ENCODE peak calls at places on chromosomes 1 and 21, in nine cellular contexts. One of them, this sample, is unnamed.

GRCh38 chr1:150162862-150163706 is 13.4 kb downstream of the PLEKHO1 start:
- DNase-seq in HCT116: no peak
- DNase-seq in stomach: peak; percentile 81
- DNase-seq in body of pancreas: peak; percentile 75
- DNase-seq in endothelial cell of umbilical vein: peak; percentile 93
- DNase-seq in ovary: peak; percentile 85
- DNase-seq in esophagus squamous epithelium: peak; percentile 30
- DNase-seq in heart left ventricle: peak; percentile 83
- DNase-seq in tibial nerve: peak; percentile 80
- DNase-seq in this sample: peak; percentile 95

GRCh38 chr21:39400173-39400572 is 45.4 kb downstream of the LCA5L start:
- DNase-seq in body of pancreas: no peak
- DNase-seq in heart left ventricle: no peak
- DNase-seq in esophagus squamous epithelium: no peak
- DNase-seq in HCT116: no peak
- DNase-seq in endothelial cell of umbilical vein: no peak
- DNase-seq in tibial nerve: no peak
- DNase-seq in ovary: no peak
- DNase-seq in stomach: no peak
- DNase-seq in this sample: peak; percentile 23

GRCh38 chr1:101389547-101389929 is 152.7 kb downstream of the S1PR1 start:
- DNase-seq in stomach: no peak
- DNase-seq in heart left ventricle: no peak
- DNase-seq in ovary: no peak
- DNase-seq in HCT116: no peak
- DNase-seq in body of pancreas: no peak
- DNase-seq in tibial nerve: no peak
- DNase-seq in endothelial cell of umbilical vein: no peak
- DNase-seq in esophagus squamous epithelium: no peak
- DNase-seq in this sample: no peak

GRCh38 chr1:24911651-24912144 is 18.4 kb downstream of the RUNX3 start:
- DNase-seq in stomach: no peak
- DNase-seq in endothelial cell of umbilical vein: no peak
- DNase-seq in esophagus squamous epithelium: no peak
- DNase-seq in ovary: no peak
- DNase-seq in body of pancreas: no peak
- DNase-seq in tibial nerve: no peak
- DNase-seq in heart left ventricle: no peak
- DNase-seq in HCT116: no peak
- DNase-seq in this sample: no peak

GRCh38 chr1:232422901-232423300 is 207.0 kb downstream of the SIPA1L2 start:
- DNase-seq in body of pancreas: no peak
- DNase-seq in HCT116: no peak
- DNase-seq in esophagus squamous epithelium: no peak
- DNase-seq in endothelial cell of umbilical vein: no peak
- DNase-seq in stomach: no peak
- DNase-seq in tibial nerve: no peak
- DNase-seq in heart left ventricle: no peak
- DNase-seq in ovary: no peak
- DNase-seq in this sample: peak; percentile 42

GRCh38 chr1:109773203-109773899 is 9.6 kb upstream of the EPS8L3 start:
- DNase-seq in tibial nerve: peak; percentile 83
- DNase-seq in endothelial cell of umbilical vein: peak; percentile 78
- DNase-seq in ovary: peak; percentile 80
- DNase-seq in stomach: peak; percentile 86
- DNase-seq in HCT116: peak; percentile 70
- DNase-seq in heart left ventricle: peak; percentile 89
- DNase-seq in body of pancreas: peak; percentile 91
- DNase-seq in esophagus squamous epithelium: peak; percentile 18
- DNase-seq in this sample: peak; percentile 88

GRCh38 chr1:8533124-8533523 is 215.2 kb downstream of the SLC45A1 start:
- DNase-seq in endothelial cell of umbilical vein: no peak
- DNase-seq in heart left ventricle: no peak
- DNase-seq in esophagus squamous epithelium: no peak
- DNase-seq in stomach: no peak
- DNase-seq in tibial nerve: no peak
- DNase-seq in ovary: no peak
- DNase-seq in HCT116: no peak
- DNase-seq in body of pancreas: no peak
- DNase-seq in this sample: no peak

GRCh38 chr1:108913105-108913948 is 36.5 kb downstream of the GPSM2 start:
- DNase-seq in body of pancreas: no peak
- DNase-seq in ovary: no peak
- DNase-seq in endothelial cell of umbilical vein: peak; percentile 91
- DNase-seq in tibial nerve: no peak
- DNase-seq in heart left ventricle: no peak
- DNase-seq in HCT116: no peak
- DNase-seq in esophagus squamous epithelium: no peak
- DNase-seq in stomach: no peak
- DNase-seq in this sample: no peak

GRCh38 chr1:31004231-31004621 is 61.3 kb downstream of the PUM1 start:
- DNase-seq in tibial nerve: no peak
- DNase-seq in heart left ventricle: no peak
- DNase-seq in stomach: no peak
- DNase-seq in esophagus squamous epithelium: no peak
- DNase-seq in endothelial cell of umbilical vein: no peak
- DNase-seq in HCT116: no peak
- DNase-seq in body of pancreas: no peak
- DNase-seq in ovary: no peak
- DNase-seq in this sample: no peak

GRCh38 chr1:89206361-89206760 is 7.6 kb upstream of the GBP4 start:
- DNase-seq in HCT116: no peak
- DNase-seq in endothelial cell of umbilical vein: no peak
- DNase-seq in stomach: no peak
- DNase-seq in ovary: no peak
- DNase-seq in body of pancreas: no peak
- DNase-seq in esophagus squamous epithelium: no peak
- DNase-seq in tibial nerve: no peak
- DNase-seq in heart left ventricle: no peak
- DNase-seq in this sample: peak; percentile 22

GRCh38 chr1:16386454-16387113 is 19.5 kb downstream of the SZRD1 start:
- DNase-seq in body of pancreas: peak; percentile 33
- DNase-seq in endothelial cell of umbilical vein: peak; percentile 71
- DNase-seq in heart left ventricle: no peak
- DNase-seq in HCT116: no peak
- DNase-seq in stomach: no peak
- DNase-seq in esophagus squamous epithelium: no peak
- DNase-seq in ovary: no peak
- DNase-seq in tibial nerve: no peak
- DNase-seq in this sample: no peak

GRCh38 chr1:28044399-28044798 is 44.0 kb downstream of the EYA3 start:
- DNase-seq in endothelial cell of umbilical vein: no peak
- DNase-seq in heart left ventricle: no peak
- DNase-seq in stomach: no peak
- DNase-seq in HCT116: no peak
- DNase-seq in esophagus squamous epithelium: no peak
- DNase-seq in body of pancreas: no peak
- DNase-seq in ovary: no peak
- DNase-seq in tibial nerve: no peak
- DNase-seq in this sample: no peak

GRCh38 chr1:65527211-65527610 is 106.7 kb downstream of the LEPR start:
- DNase-seq in HCT116: no peak
- DNase-seq in ovary: no peak
- DNase-seq in stomach: no peak
- DNase-seq in esophagus squamous epithelium: no peak
- DNase-seq in body of pancreas: no peak
- DNase-seq in endothelial cell of umbilical vein: peak; percentile 90
- DNase-seq in heart left ventricle: no peak
- DNase-seq in tibial nerve: no peak
- DNase-seq in this sample: no peak

GRCh38 chr1:63537940-63538339 is 14.6 kb downstream of the EFCAB7 start:
- DNase-seq in body of pancreas: no peak
- DNase-seq in HCT116: no peak
- DNase-seq in heart left ventricle: no peak
- DNase-seq in esophagus squamous epithelium: no peak
- DNase-seq in endothelial cell of umbilical vein: peak; percentile 24
- DNase-seq in tibial nerve: no peak
- DNase-seq in stomach: no peak
- DNase-seq in ovary: no peak
- DNase-seq in this sample: peak; percentile 7

GRCh38 chr1:31529999-31530705 is 46.2 kb upstream of the TINAGL1 start:
- DNase-seq in ovary: no peak
- DNase-seq in esophagus squamous epithelium: no peak
- DNase-seq in heart left ventricle: no peak
- DNase-seq in HCT116: no peak
- DNase-seq in body of pancreas: no peak
- DNase-seq in tibial nerve: no peak
- DNase-seq in endothelial cell of umbilical vein: no peak
- DNase-seq in stomach: no peak
- DNase-seq in this sample: no peak

GRCh38 chr21:17348849-17349248 is 164.0 kb upstream of the CXADR start:
- DNase-seq in body of pancreas: no peak
- DNase-seq in stomach: no peak
- DNase-seq in esophagus squamous epithelium: no peak
- DNase-seq in endothelial cell of umbilical vein: no peak
- DNase-seq in ovary: no peak
- DNase-seq in HCT116: no peak
- DNase-seq in heart left ventricle: no peak
- DNase-seq in tibial nerve: no peak
- DNase-seq in this sample: no peak

DNA sequence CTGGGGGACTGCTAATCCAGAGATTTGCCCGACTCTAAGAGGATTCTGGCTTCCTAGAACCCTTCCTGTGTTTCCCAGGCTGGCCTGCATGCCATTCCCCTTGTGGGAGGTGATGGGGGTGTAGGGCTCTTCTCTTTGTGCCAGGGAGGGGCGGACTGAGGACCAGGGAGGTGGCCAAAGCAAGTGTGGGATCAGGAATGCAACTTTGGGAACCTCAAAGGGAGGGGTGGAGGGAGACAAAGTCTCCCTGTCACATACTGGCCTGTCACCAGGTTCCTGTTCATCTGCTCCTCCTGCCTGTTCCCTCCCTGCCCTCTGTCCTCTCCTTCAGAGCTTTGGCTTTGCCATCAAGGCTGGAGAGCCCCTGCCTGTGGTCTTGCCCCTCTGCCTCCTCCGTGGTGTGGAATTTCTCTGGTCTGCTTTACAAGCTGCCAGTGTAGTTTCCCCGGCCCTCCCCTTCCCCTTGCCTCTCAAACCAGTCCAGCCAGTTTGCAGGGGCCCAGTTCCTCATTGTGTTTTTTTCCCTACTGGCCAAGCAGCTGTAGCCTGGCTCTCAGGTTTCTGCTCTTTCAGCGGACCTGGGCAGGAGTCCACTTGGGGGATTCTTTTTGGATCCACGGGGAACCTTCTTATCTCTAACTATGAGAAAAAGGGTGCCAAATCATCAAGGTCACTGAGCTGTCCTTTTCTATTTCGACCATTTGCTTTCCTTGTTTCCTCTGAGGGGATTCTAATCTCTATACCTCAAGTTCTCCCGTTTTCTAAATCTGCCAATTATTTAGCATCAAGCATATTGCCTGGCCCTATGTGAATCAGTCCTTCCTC is 1.8 kb downstream of the CGN start:
- DNase-seq in esophagus squamous epithelium: no peak
- DNase-seq in ovary: no peak
- DNase-seq in stomach: peak; percentile 90
- DNase-seq in endothelial cell of umbilical vein: no peak
- DNase-seq in tibial nerve: no peak
- DNase-seq in heart left ventricle: no peak
- DNase-seq in HCT116: no peak
- DNase-seq in body of pancreas: peak; percentile 94
- DNase-seq in this sample: peak; percentile 23
- TF ChIP-seq POLR2A in esophagus squamous epithelium: no peak
- TF ChIP-seq POLR2A in ovary: no peak
- TF ChIP-seq POLR2A in stomach: no peak
- TF ChIP-seq POLR2A in endothelial cell of umbilical vein: no peak
- TF ChIP-seq POLR2A in tibial nerve: no peak
- TF ChIP-seq POLR2A in heart left ventricle: no peak
- TF ChIP-seq POLR2A in HCT116: no peak
- TF ChIP-seq POLR2A in body of pancreas: peak; percentile 92
- TF ChIP-seq POLR2A in this sample: no peak

GRCh38 chr1:26281091-26281958 is 1.4 kb downstream of the SH3BGRL3 start:
- DNase-seq in endothelial cell of umbilical vein: no peak
- DNase-seq in tibial nerve: no peak
- DNase-seq in ovary: no peak
- DNase-seq in HCT116: no peak
- DNase-seq in heart left ventricle: no peak
- DNase-seq in stomach: no peak
- DNase-seq in body of pancreas: no peak
- DNase-seq in esophagus squamous epithelium: no peak
- DNase-seq in this sample: no peak
- TF ChIP-seq POLR2A in endothelial cell of umbilical vein: no peak
- TF ChIP-seq POLR2A in tibial nerve: no peak
- TF ChIP-seq POLR2A in ovary: no peak
- TF ChIP-seq POLR2A in HCT116: no peak
- TF ChIP-seq POLR2A in heart left ventricle: no peak
- TF ChIP-seq POLR2A in stomach: no peak
- TF ChIP-seq POLR2A in body of pancreas: no peak
- TF ChIP-seq POLR2A in esophagus squamous epithelium: no peak
- TF ChIP-seq POLR2A in this sample: no peak

GRCh38 chr21:41953831-41954653 is at the start of gene C2CD2:
- DNase-seq in stomach: peak; percentile 72
- DNase-seq in body of pancreas: peak; percentile 65
- DNase-seq in tibial nerve: no peak
- DNase-seq in heart left ventricle: peak; percentile 88
- DNase-seq in esophagus squamous epithelium: no peak
- DNase-seq in ovary: peak; percentile 77
- DNase-seq in endothelial cell of umbilical vein: peak; percentile 86
- DNase-seq in HCT116: no peak
- DNase-seq in this sample: peak; percentile 77
- TF ChIP-seq POLR2A in stomach: no peak
- TF ChIP-seq POLR2A in body of pancreas: peak; percentile 5
- TF ChIP-seq POLR2A in tibial nerve: peak; percentile 63
- TF ChIP-seq POLR2A in heart left ventricle: peak; percentile 26
- TF ChIP-seq POLR2A in esophagus squamous epithelium: no peak
- TF ChIP-seq POLR2A in ovary: no peak
- TF ChIP-seq POLR2A in endothelial cell of umbilical vein: peak; percentile 59
- TF ChIP-seq POLR2A in HCT116: peak; percentile 59
- TF ChIP-seq POLR2A in this sample: no peak

DNA sequence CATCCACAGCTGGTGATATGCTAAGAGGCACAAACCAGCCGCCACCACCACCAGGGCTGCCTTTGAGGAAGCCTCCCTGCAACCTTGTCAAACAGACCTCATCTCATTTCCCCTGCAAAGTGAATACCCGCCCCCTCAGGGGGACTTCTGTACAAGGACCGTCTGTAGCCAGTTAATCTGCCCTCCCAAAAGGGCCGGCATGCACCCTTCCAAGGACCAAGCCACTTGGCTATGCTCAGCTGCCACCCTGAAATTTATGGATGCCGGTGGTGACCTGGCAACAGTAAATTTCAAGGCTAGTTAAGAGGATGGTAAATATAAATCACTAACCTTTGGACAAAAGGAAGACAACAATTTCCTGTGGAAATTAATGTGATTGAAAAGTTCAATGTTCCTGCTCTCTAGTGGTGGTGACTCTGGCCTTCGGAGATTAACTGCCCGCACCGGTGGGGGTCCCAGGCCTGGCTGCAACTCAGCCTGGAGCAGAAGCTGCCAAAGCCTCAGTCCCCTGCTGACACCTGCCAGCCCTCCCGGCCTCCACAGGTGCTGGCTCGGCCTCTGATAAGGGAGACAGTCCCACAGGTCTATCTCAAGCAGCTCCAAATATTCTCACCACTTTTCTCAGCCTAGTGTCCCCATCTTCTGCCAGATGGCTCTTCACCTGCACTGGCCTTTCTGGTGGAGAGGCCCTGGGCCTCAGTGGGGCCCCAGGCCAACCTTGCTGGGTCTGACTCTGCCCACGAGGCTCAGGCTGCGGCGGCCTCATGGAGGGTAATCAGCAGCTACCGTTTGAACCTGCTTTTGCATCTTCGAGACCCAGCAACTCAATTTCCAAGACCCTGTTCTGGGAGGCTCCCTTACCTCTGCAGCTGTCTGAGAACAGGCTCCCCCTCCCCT is 12.2 kb downstream of the TMEM53 start:
- DNase-seq in body of pancreas: no peak
- DNase-seq in tibial nerve: no peak
- DNase-seq in endothelial cell of umbilical vein: no peak
- DNase-seq in esophagus squamous epithelium: no peak
- DNase-seq in HCT116: no peak
- DNase-seq in stomach: no peak
- DNase-seq in ovary: no peak
- DNase-seq in heart left ventricle: no peak
- DNase-seq in this sample: no peak
- TF ChIP-seq POLR2A in body of pancreas: no peak
- TF ChIP-seq POLR2A in tibial nerve: no peak
- TF ChIP-seq POLR2A in endothelial cell of umbilical vein: no peak
- TF ChIP-seq POLR2A in esophagus squamous epithelium: no peak
- TF ChIP-seq POLR2A in HCT116: no peak
- TF ChIP-seq POLR2A in stomach: no peak
- TF ChIP-seq POLR2A in ovary: no peak
- TF ChIP-seq POLR2A in heart left ventricle: no peak
- TF ChIP-seq POLR2A in this sample: no peak

This sample was measured in NB4.